ENCODE peak calls at places on chromosomes 6 and 20, in five cellular contexts. C, L, Z, A and M are unnamed samples.

GRCh38 chr6:38095054-38095453 is 275.5 kb downstream of the ZFAND3 start:
- DNase-seq in C (no peak), L (peak; percentile 59), Z (no peak), A (no peak), M (no peak)

GRCh38 chr6:140744648-140745320 is 1370.3 kb upstream of the CITED2 start:
- DNase-seq in C (no peak), L (peak; percentile 32), Z (no peak), A (no peak), M (no peak)

GRCh38 chr6:157650261-157650640 is 172.8 kb upstream of the SNX9 start:
- DNase-seq in C (no peak), L (no peak), Z (no peak), A (no peak), M (no peak)

GRCh38 chr20:14860410-14860814 is 523.0 kb upstream of the FLRT3 start:
- DNase-seq in C (no peak), L (no peak), Z (no peak), A (peak; percentile 72), M (no peak)

GRCh38 chr6:41336824-41337223 is 1.4 kb downstream of the NCR2 start:
- DNase-seq in C (no peak), L (no peak), Z (no peak), A (no peak), M (no peak)

GRCh38 chr6:46876126-46876525 is 45.6 kb downstream of the ADGRF5 start:
- DNase-seq in C (no peak), L (peak; percentile 5), Z (no peak), A (no peak), M (peak; percentile 97)

GRCh38 chr6:155985660-155986138 is 530.1 kb upstream of the NOX3 start:
- DNase-seq in C (no peak), L (no peak), Z (no peak), A (no peak), M (peak; percentile 8)

GRCh38 chr6:45031601-45032000 is 296.5 kb upstream of the RUNX2 start:
- DNase-seq in C (no peak), L (no peak), Z (no peak), A (no peak), M (no peak)